ENCODE peak calls at places on chromosome 17, in eight cellular contexts. P is CD8-positive, alpha-beta memory T cell; Y is heart right ventricle; X is left ventricle myocardium inferior; V is stimulated activated CD4-positive, alpha-beta T cell treated with anti-CD3 and anti-CD28 coated beads, Interleukin-1b, Interleukin-23, amount 100 ng/mL, for 4 hours; C is activated gamma-delta T cell; D is effector CD4-positive, alpha-beta T cell; J is stimulated activated CD8-positive, alpha-beta memory T cell treated with anti-CD3 and anti-CD28 coated beads, Interleukin-2, amount 100 ng/mL, for 48 hours. A is an unnamed sample.

GRCh38 chr17:51474764-51475163 is 214.4 kb downstream of the UTP18 start:
- DNase-seq in Y (no peak), V (no peak), C (no peak), D (no peak), J (no peak), P (no peak), X (no peak), A (no peak)

GRCh38 chr17:80758793-80759673 is 214.4 kb downstream of the RPTOR start:
- DNase-seq in Y (no peak), V (no peak), P (no peak), J (no peak), C (no peak), X (peak; percentile 49), D (no peak), A (no peak)

GRCh38 chr17:29379084-29379811 is 10.9 kb upstream of the TAOK1 start:
- DNase-seq in Y (no peak), C (no peak), X (no peak), D (no peak), J (no peak), P (no peak), V (no peak), A (no peak)

GRCh38 chr17:50575581-50576210 is 15.2 kb downstream of the CACNA1G start:
- DNase-seq in J (no peak), D (no peak), Y (no peak), C (no peak), X (no peak), V (no peak), P (no peak), A (no peak)

GRCh38 chr17:49576121-49576905 is 642 bp downstream of the NXPH3 start:
- DNase-seq in V (no peak), X (peak; percentile 66), Y (no peak), C (no peak), D (no peak), P (no peak), J (no peak), A (no peak)

GRCh38 chr17:77853208-77853977 is 105.1 kb upstream of the TNRC6C start:
- DNase-seq in C (no peak), Y (no peak), X (peak; percentile 0), J (no peak), P (no peak), V (no peak), D (no peak), A (no peak)

GRCh38 chr17:31457391-31458234 is 66.1 kb downstream of the RAB11FIP4 start:
- DNase-seq in V (no peak), X (no peak), Y (no peak), D (no peak), J (no peak), C (no peak), P (no peak), A (no peak)

GRCh38 chr17:36463916-36464764 is 22.3 kb upstream of the ZNHIT3 start:
- DNase-seq in D (no peak), P (no peak), J (peak; percentile 57), X (peak; percentile 40), Y (peak; percentile 46), V (no peak), C (no peak), A (peak; percentile 79)

GRCh38 chr17:31379796-31380195 is 11.7 kb upstream of the RAB11FIP4 start:
- DNase-seq in X (no peak), J (no peak), V (no peak), P (no peak), C (no peak), D (no peak), Y (no peak), A (no peak)